ENCODE peak calls at places on chromosomes 11 and 22, in six cellular contexts. A is mesendoderm, Q is HTR-8/SVneo, H is H9, G is mesothelial cell of epicardium, J is trophoblast cell. X is an unnamed sample.

GRCh38 chr11:44708063-44708462 is 18.7 kb upstream of the TSPAN18 start:
- DNase-seq in A (no peak), Q (no peak), H (no peak), G (no peak), J (no peak), X (no peak)

GRCh38 chr11:69278091-69278867 is 15.7 kb upstream of the MYEOV start:
- DNase-seq in A (no peak), Q (no peak), H (no peak), G (no peak), J (peak; percentile 23), X (no peak)

GRCh38 chr22:50188356-50188755 is 2.6 kb downstream of the TRABD start:
- DNase-seq in A (no peak), Q (no peak), H (no peak), G (no peak), J (no peak), X (no peak)

GRCh38 chr22:47013861-47014635 is 251.6 kb downstream of the TBC1D22A start:
- DNase-seq in A (no peak), Q (no peak), H (no peak), G (no peak), J (no peak), X (no peak)

GRCh38 chr11:125036933-125037332 is 26.2 kb upstream of the SLC37A2 start:
- DNase-seq in A (no peak), Q (no peak), H (no peak), G (no peak), J (no peak), X (no peak)

GRCh38 chr22:49685686-49686085 is 142.0 kb downstream of the BRD1 start:
- DNase-seq in A (no peak), Q (no peak), H (peak; percentile 20), G (no peak), J (no peak), X (no peak)

GRCh38 chr11:82194521-82194920 is 539.1 kb downstream of the FAM181B start:
- DNase-seq in A (peak; percentile 54), Q (no peak), H (peak; percentile 32), G (no peak), J (no peak), X (no peak)

GRCh38 chr11:64153831-64154230 is 12.1 kb downstream of the MACROD1 start:
- DNase-seq in A (no peak), Q (no peak), H (no peak), G (no peak), J (no peak), X (no peak)

GRCh38 chr22:49487950-49488349 is 339.7 kb downstream of the BRD1 start:
- DNase-seq in A (peak; percentile 95), Q (no peak), H (peak; percentile 81), G (no peak), J (peak; percentile 95), X (no peak)

GRCh38 chr11:2804189-2804588 is 81.4 kb downstream of the CDKN1C start:
- DNase-seq in A (no peak), Q (no peak), H (peak; percentile 10), G (peak; percentile 10), J (no peak), X (no peak)

GRCh38 chr22:37070744-37071143 is 19.2 kb downstream of the KCTD17 start:
- DNase-seq in A (no peak), Q (no peak), H (no peak), G (no peak), J (no peak), X (no peak)

GRCh38 chr11:86440843-86441242 is 66.2 kb downstream of the CCDC81 start:
- DNase-seq in A (no peak), Q (no peak), H (no peak), G (no peak), J (no peak), X (no peak)

GRCh38 chr11:75813622-75814039 is 1.4 kb upstream of the UVRAG start:
- DNase-seq in A (peak; percentile 37), Q (no peak), H (no peak), G (no peak), J (peak; percentile 70), X (no peak)

GRCh38 chr22:36337365-36338130 is 50.2 kb downstream of the MYH9 start:
- DNase-seq in A (no peak), Q (no peak), H (no peak), G (no peak), J (no peak), X (no peak)

GRCh38 chr22:42313204-42313603 is 42.8 kb upstream of the TCF20 start:
- DNase-seq in A (peak; percentile 53), Q (no peak), H (no peak), G (no peak), J (no peak), X (no peak)

GRCh38 chr11:30487200-30487898 is 98.8 kb downstream of the MPPED2 start:
- DNase-seq in A (no peak), Q (no peak), H (no peak), G (no peak), J (peak; percentile 3), X (no peak)

GRCh38 chr22:19959043-19959586 is 17.5 kb upstream of the TXNRD2 start:
- DNase-seq in A (peak; percentile 98), Q (no peak), H (peak; percentile 99), G (peak; percentile 67), J (peak; percentile 93), X (no peak)

GRCh38 chr11:72630104-72630852 is 43.9 kb downstream of the PDE2A start:
- DNase-seq in A (no peak), Q (no peak), H (no peak), G (no peak), J (no peak), X (no peak)

GRCh38 chr11:35166369-35167360 is 27.7 kb downstream of the CD44 start:
- DNase-seq in A (no peak), Q (peak; percentile 76), H (no peak), G (no peak), J (peak; percentile 99), X (no peak)

GRCh38 chr22:24230911-24231656 is 13.8 kb downstream of the GGT5 start:
- DNase-seq in A (peak; percentile 70), Q (no peak), H (peak; percentile 88), G (no peak), J (peak; percentile 56), X (peak; percentile 17)

GRCh38 chr11:78851883-78852586 is 277.4 kb upstream of the NARS2 start:
- DNase-seq in A (no peak), Q (no peak), H (no peak), G (no peak), J (no peak), X (peak; percentile 6)

X was measured in NCI-H1436.